ENCODE peak calls at places on chromosomes 16 and 17, in six cellular contexts. One of them, this sample, is unnamed.
A peak's percentile ranks its signal among the peaks of the same experiment; 100 is the strongest.

GRCh38 chr17:4733073-4733531 is 1.9 kb downstream of the MED11 start:
- DNase-seq in GDM1: peak; percentile 84
- DNase-seq in right atrium auricular region: no peak
- DNase-seq in AML-193: peak; percentile 66
- DNase-seq in activated T-cell treated with anti-CD3 and anti-CD28 coated beads for 1 hour: no peak
- DNase-seq in neuronal stem cell: no peak
- DNase-seq in this sample: no peak

GRCh38 chr17:7293821-7294613 is 422 bp downstream of the YBX2 start:
- DNase-seq in GDM1: no peak
- DNase-seq in right atrium auricular region: no peak
- DNase-seq in AML-193: no peak
- DNase-seq in activated T-cell treated with anti-CD3 and anti-CD28 coated beads for 1 hour: no peak
- DNase-seq in neuronal stem cell: no peak
- DNase-seq in this sample: no peak

GRCh38 chr17:7280519-7281073 is 922 bp upstream of the SLC2A4 start:
- DNase-seq in GDM1: peak; percentile 70
- DNase-seq in right atrium auricular region: peak; percentile 87
- DNase-seq in AML-193: peak; percentile 45
- DNase-seq in activated T-cell treated with anti-CD3 and anti-CD28 coated beads for 1 hour: peak; percentile 84
- DNase-seq in neuronal stem cell: peak; percentile 91
- DNase-seq in this sample: no peak

GRCh38 chr17:80909635-80910034 is 82.0 kb upstream of the CHMP6 start:
- DNase-seq in GDM1: no peak
- DNase-seq in right atrium auricular region: no peak
- DNase-seq in AML-193: no peak
- DNase-seq in activated T-cell treated with anti-CD3 and anti-CD28 coated beads for 1 hour: no peak
- DNase-seq in neuronal stem cell: no peak
- DNase-seq in this sample: no peak

GRCh38 chr16:14354561-14355351 is 275.3 kb downstream of the PARN start:
- DNase-seq in GDM1: no peak
- DNase-seq in right atrium auricular region: no peak
- DNase-seq in AML-193: no peak
- DNase-seq in activated T-cell treated with anti-CD3 and anti-CD28 coated beads for 1 hour: no peak
- DNase-seq in neuronal stem cell: no peak
- DNase-seq in this sample: no peak

GRCh38 chr17:82367724-82368524 is 3.6 kb upstream of the UTS2R start:
- DNase-seq in GDM1: peak; percentile 80
- DNase-seq in right atrium auricular region: no peak
- DNase-seq in AML-193: no peak
- DNase-seq in activated T-cell treated with anti-CD3 and anti-CD28 coated beads for 1 hour: no peak
- DNase-seq in neuronal stem cell: no peak
- DNase-seq in this sample: no peak

GRCh38 chr16:25297151-25297787 is 39.6 kb upstream of the ZKSCAN2 start:
- DNase-seq in GDM1: no peak
- DNase-seq in right atrium auricular region: no peak
- DNase-seq in AML-193: no peak
- DNase-seq in activated T-cell treated with anti-CD3 and anti-CD28 coated beads for 1 hour: no peak
- DNase-seq in neuronal stem cell: no peak
- DNase-seq in this sample: no peak

GRCh38 chr17:82826956-82827355 is 12.9 kb downstream of the ZNF750 start:
- DNase-seq in GDM1: no peak
- DNase-seq in right atrium auricular region: no peak
- DNase-seq in AML-193: no peak
- DNase-seq in activated T-cell treated with anti-CD3 and anti-CD28 coated beads for 1 hour: no peak
- DNase-seq in neuronal stem cell: no peak
- DNase-seq in this sample: no peak

GRCh38 chr16:1188781-1189189 is 35.9 kb downstream of the CACNA1H start:
- DNase-seq in GDM1: peak; percentile 20
- DNase-seq in right atrium auricular region: no peak
- DNase-seq in AML-193: peak; percentile 11
- DNase-seq in activated T-cell treated with anti-CD3 and anti-CD28 coated beads for 1 hour: peak; percentile 33
- DNase-seq in neuronal stem cell: peak; percentile 51
- DNase-seq in this sample: no peak

GRCh38 chr16:78684040-78684611 is 584.7 kb downstream of the WWOX start:
- DNase-seq in GDM1: no peak
- DNase-seq in right atrium auricular region: peak; percentile 89
- DNase-seq in AML-193: no peak
- DNase-seq in activated T-cell treated with anti-CD3 and anti-CD28 coated beads for 1 hour: no peak
- DNase-seq in neuronal stem cell: no peak
- DNase-seq in this sample: no peak

GRCh38 chr17:17681187-17681743 is at the start of gene RAI1:
- DNase-seq in GDM1: peak; percentile 76
- DNase-seq in right atrium auricular region: no peak
- DNase-seq in AML-193: peak; percentile 22
- DNase-seq in activated T-cell treated with anti-CD3 and anti-CD28 coated beads for 1 hour: peak; percentile 61
- DNase-seq in neuronal stem cell: no peak
- DNase-seq in this sample: no peak

GRCh38 chr16:10086620-10087019 is 95.6 kb downstream of the GRIN2A start:
- DNase-seq in GDM1: no peak
- DNase-seq in right atrium auricular region: no peak
- DNase-seq in AML-193: no peak
- DNase-seq in activated T-cell treated with anti-CD3 and anti-CD28 coated beads for 1 hour: no peak
- DNase-seq in neuronal stem cell: no peak
- DNase-seq in this sample: no peak

GRCh38 chr16:4495766-4496165 is 19.6 kb downstream of the HMOX2 start:
- DNase-seq in GDM1: no peak
- DNase-seq in right atrium auricular region: no peak
- DNase-seq in AML-193: no peak
- DNase-seq in activated T-cell treated with anti-CD3 and anti-CD28 coated beads for 1 hour: no peak
- DNase-seq in neuronal stem cell: no peak
- DNase-seq in this sample: no peak

GRCh38 chr16:1929578-1930337 is 11.5 kb upstream of the HS3ST6 start:
- DNase-seq in GDM1: peak; percentile 83
- DNase-seq in right atrium auricular region: peak; percentile 87
- DNase-seq in AML-193: peak; percentile 76
- DNase-seq in activated T-cell treated with anti-CD3 and anti-CD28 coated beads for 1 hour: peak; percentile 93
- DNase-seq in neuronal stem cell: peak; percentile 79
- DNase-seq in this sample: no peak

GRCh38 chr16:85168732-85169256 is 56.5 kb upstream of the CIBAR2 start:
- DNase-seq in GDM1: no peak
- DNase-seq in right atrium auricular region: peak; percentile 73
- DNase-seq in AML-193: no peak
- DNase-seq in activated T-cell treated with anti-CD3 and anti-CD28 coated beads for 1 hour: no peak
- DNase-seq in neuronal stem cell: peak; percentile 69
- DNase-seq in this sample: no peak

GRCh38 chr16:51989637-51990230 is 557.2 kb downstream of the TOX3 start:
- DNase-seq in GDM1: no peak
- DNase-seq in right atrium auricular region: no peak
- DNase-seq in AML-193: no peak
- DNase-seq in activated T-cell treated with anti-CD3 and anti-CD28 coated beads for 1 hour: no peak
- DNase-seq in neuronal stem cell: no peak
- DNase-seq in this sample: no peak

GRCh38 chr17:58643147-58643546 is 48.7 kb downstream of the TEX14 start:
- DNase-seq in GDM1: no peak
- DNase-seq in right atrium auricular region: no peak
- DNase-seq in AML-193: no peak
- DNase-seq in activated T-cell treated with anti-CD3 and anti-CD28 coated beads for 1 hour: no peak
- DNase-seq in neuronal stem cell: no peak
- DNase-seq in this sample: no peak

GRCh38 chr16:25126820-25127232 is 15.3 kb downstream of the LCMT1 start:
- DNase-seq in GDM1: no peak
- DNase-seq in right atrium auricular region: no peak
- DNase-seq in AML-193: peak; percentile 43
- DNase-seq in activated T-cell treated with anti-CD3 and anti-CD28 coated beads for 1 hour: no peak
- DNase-seq in neuronal stem cell: no peak
- DNase-seq in this sample: no peak

GRCh38 chr16:86828653-86829052 is 250.3 kb downstream of the FOXL1 start:
- DNase-seq in GDM1: no peak
- DNase-seq in right atrium auricular region: no peak
- DNase-seq in AML-193: no peak
- DNase-seq in activated T-cell treated with anti-CD3 and anti-CD28 coated beads for 1 hour: no peak
- DNase-seq in neuronal stem cell: no peak
- DNase-seq in this sample: no peak

GRCh38 chr17:82440991-82441627 is 9.4 kb downstream of the CYBC1 start:
- DNase-seq in GDM1: no peak
- DNase-seq in right atrium auricular region: no peak
- DNase-seq in AML-193: no peak
- DNase-seq in activated T-cell treated with anti-CD3 and anti-CD28 coated beads for 1 hour: no peak
- DNase-seq in neuronal stem cell: no peak
- DNase-seq in this sample: no peak

GRCh38 chr17:32240745-32241144 is 24.9 kb upstream of the RHBDL3 start:
- DNase-seq in GDM1: no peak
- DNase-seq in right atrium auricular region: no peak
- DNase-seq in AML-193: no peak
- DNase-seq in activated T-cell treated with anti-CD3 and anti-CD28 coated beads for 1 hour: no peak
- DNase-seq in neuronal stem cell: no peak
- DNase-seq in this sample: no peak

GRCh38 chr17:8754890-8755289 is 3.5 kb downstream of the SPDYE4 start:
- DNase-seq in GDM1: no peak
- DNase-seq in right atrium auricular region: peak; percentile 28
- DNase-seq in AML-193: no peak
- DNase-seq in activated T-cell treated with anti-CD3 and anti-CD28 coated beads for 1 hour: no peak
- DNase-seq in neuronal stem cell: no peak
- DNase-seq in this sample: peak; percentile 29

GRCh38 chr17:58187063-58187462 is 5.5 kb upstream of the EPX start:
- DNase-seq in GDM1: no peak
- DNase-seq in right atrium auricular region: no peak
- DNase-seq in AML-193: no peak
- DNase-seq in activated T-cell treated with anti-CD3 and anti-CD28 coated beads for 1 hour: no peak
- DNase-seq in neuronal stem cell: no peak
- DNase-seq in this sample: peak; percentile 58

GRCh38 chr16:11015607-11016006 is 71.2 kb downstream of the CLEC16A start:
- DNase-seq in GDM1: no peak
- DNase-seq in right atrium auricular region: no peak
- DNase-seq in AML-193: no peak
- DNase-seq in activated T-cell treated with anti-CD3 and anti-CD28 coated beads for 1 hour: no peak
- DNase-seq in neuronal stem cell: no peak
- DNase-seq in this sample: no peak

GRCh38 chr17:63984651-63985386 is 12.1 kb upstream of the SCN4A start:
- DNase-seq in GDM1: peak; percentile 82
- DNase-seq in right atrium auricular region: peak; percentile 81
- DNase-seq in AML-193: no peak
- DNase-seq in activated T-cell treated with anti-CD3 and anti-CD28 coated beads for 1 hour: no peak
- DNase-seq in neuronal stem cell: no peak
- DNase-seq in this sample: no peak

GRCh38 chr17:5127910-5128309 is 12.1 kb downstream of the USP6 start:
- DNase-seq in GDM1: no peak
- DNase-seq in right atrium auricular region: peak; percentile 2
- DNase-seq in AML-193: no peak
- DNase-seq in activated T-cell treated with anti-CD3 and anti-CD28 coated beads for 1 hour: no peak
- DNase-seq in neuronal stem cell: no peak
- DNase-seq in this sample: no peak

GRCh38 chr17:43018008-43018853 is 4.0 kb downstream of the VAT1 start:
- DNase-seq in GDM1: no peak
- DNase-seq in right atrium auricular region: no peak
- DNase-seq in AML-193: peak; percentile 76
- DNase-seq in activated T-cell treated with anti-CD3 and anti-CD28 coated beads for 1 hour: no peak
- DNase-seq in neuronal stem cell: peak; percentile 56
- DNase-seq in this sample: no peak

GRCh38 chr17:37657202-37657601 is 14.0 kb upstream of the DDX52 start:
- DNase-seq in GDM1: no peak
- DNase-seq in right atrium auricular region: no peak
- DNase-seq in AML-193: no peak
- DNase-seq in activated T-cell treated with anti-CD3 and anti-CD28 coated beads for 1 hour: no peak
- DNase-seq in neuronal stem cell: no peak
- DNase-seq in this sample: no peak

GRCh38 chr17:1715803-1716075 is 5.6 kb upstream of the TLCD2 start:
- DNase-seq in GDM1: no peak
- DNase-seq in right atrium auricular region: no peak
- DNase-seq in AML-193: no peak
- DNase-seq in activated T-cell treated with anti-CD3 and anti-CD28 coated beads for 1 hour: no peak
- DNase-seq in neuronal stem cell: no peak
- DNase-seq in this sample: no peak

GRCh38 chr16:1244881-1245280 is 4.4 kb downstream of the TPSAB1 start:
- DNase-seq in GDM1: no peak
- DNase-seq in right atrium auricular region: no peak
- DNase-seq in AML-193: peak; percentile 61
- DNase-seq in activated T-cell treated with anti-CD3 and anti-CD28 coated beads for 1 hour: no peak
- DNase-seq in neuronal stem cell: no peak
- DNase-seq in this sample: no peak

GRCh38 chr17:41811549-41812175 is at the start of gene P3H4:
- DNase-seq in GDM1: peak; percentile 77
- DNase-seq in right atrium auricular region: no peak
- DNase-seq in AML-193: peak; percentile 78
- DNase-seq in activated T-cell treated with anti-CD3 and anti-CD28 coated beads for 1 hour: peak; percentile 65
- DNase-seq in neuronal stem cell: peak; percentile 80
- DNase-seq in this sample: no peak

GRCh38 chr16:22189473-22190168 is 16.5 kb upstream of the EEF2K start:
- DNase-seq in GDM1: peak; percentile 51
- DNase-seq in right atrium auricular region: peak; percentile 73
- DNase-seq in AML-193: peak; percentile 10
- DNase-seq in activated T-cell treated with anti-CD3 and anti-CD28 coated beads for 1 hour: peak; percentile 85
- DNase-seq in neuronal stem cell: no peak
- DNase-seq in this sample: peak; percentile 94

GRCh38 chr17:51670899-51671298 is 410.6 kb downstream of the UTP18 start:
- DNase-seq in GDM1: no peak
- DNase-seq in right atrium auricular region: no peak
- DNase-seq in AML-193: no peak
- DNase-seq in activated T-cell treated with anti-CD3 and anti-CD28 coated beads for 1 hour: no peak
- DNase-seq in neuronal stem cell: no peak
- DNase-seq in this sample: no peak

GRCh38 chr16:71426069-71426879 is 15.6 kb downstream of the TLE7 start:
- DNase-seq in GDM1: no peak
- DNase-seq in right atrium auricular region: no peak
- DNase-seq in AML-193: no peak
- DNase-seq in activated T-cell treated with anti-CD3 and anti-CD28 coated beads for 1 hour: no peak
- DNase-seq in neuronal stem cell: peak; percentile 90
- DNase-seq in this sample: no peak

GRCh38 chr17:59490259-59490658 is 75.2 kb upstream of the DHX40 start:
- DNase-seq in GDM1: no peak
- DNase-seq in right atrium auricular region: no peak
- DNase-seq in AML-193: no peak
- DNase-seq in activated T-cell treated with anti-CD3 and anti-CD28 coated beads for 1 hour: no peak
- DNase-seq in neuronal stem cell: no peak
- DNase-seq in this sample: no peak

GRCh38 chr17:75373290-75373689 is 32.2 kb downstream of the GRB2 start:
- DNase-seq in GDM1: no peak
- DNase-seq in right atrium auricular region: no peak
- DNase-seq in AML-193: no peak
- DNase-seq in activated T-cell treated with anti-CD3 and anti-CD28 coated beads for 1 hour: no peak
- DNase-seq in neuronal stem cell: no peak
- DNase-seq in this sample: no peak

This sample was measured in vagina.